ENCODE peak calls at places on chromosomes 13 and 19, in ten cellular contexts. One of them, this sample, is unnamed.

GRCh38 chr13:63092461-63092860 is 1676.8 kb upstream of the PCDH20 start:
- DNase-seq in esophagus squamous epithelium: no peak
- DNase-seq in breast epithelium: no peak
- DNase-seq in uterus: no peak
- DNase-seq in A549: no peak
- DNase-seq in ovary: no peak
- DNase-seq in body of pancreas: no peak
- DNase-seq in heart left ventricle: no peak
- DNase-seq in GM12892: no peak
- DNase-seq in suprapubic skin: no peak
- DNase-seq in this sample: no peak

GRCh38 chr13:111506131-111506530 is 185.7 kb downstream of the TEX29 start:
- DNase-seq in esophagus squamous epithelium: no peak
- DNase-seq in breast epithelium: peak
- DNase-seq in uterus: no peak
- DNase-seq in A549: no peak
- DNase-seq in ovary: no peak
- DNase-seq in body of pancreas: no peak
- DNase-seq in heart left ventricle: no peak
- DNase-seq in GM12892: no peak
- DNase-seq in suprapubic skin: no peak
- DNase-seq in this sample: no peak

GRCh38 chr19:51293571-51294210 is 17.8 kb upstream of the IGLON5 start:
- DNase-seq in esophagus squamous epithelium: no peak
- DNase-seq in breast epithelium: no peak
- DNase-seq in uterus: no peak
- DNase-seq in A549: no peak
- DNase-seq in ovary: no peak
- DNase-seq in body of pancreas: no peak
- DNase-seq in heart left ventricle: no peak
- DNase-seq in GM12892: no peak
- DNase-seq in suprapubic skin: no peak
- DNase-seq in this sample: no peak

GRCh38 chr19:22609630-22610029 is 24.5 kb upstream of the ZNF492 start:
- DNase-seq in esophagus squamous epithelium: no peak
- DNase-seq in breast epithelium: no peak
- DNase-seq in uterus: no peak
- DNase-seq in A549: no peak
- DNase-seq in ovary: no peak
- DNase-seq in body of pancreas: no peak
- DNase-seq in heart left ventricle: no peak
- DNase-seq in GM12892: no peak
- DNase-seq in suprapubic skin: no peak
- DNase-seq in this sample: no peak

GRCh38 chr13:83216521-83217245 is 665.6 kb downstream of the SLITRK1 start:
- DNase-seq in esophagus squamous epithelium: no peak
- DNase-seq in breast epithelium: no peak
- DNase-seq in uterus: no peak
- DNase-seq in A549: no peak
- DNase-seq in ovary: no peak
- DNase-seq in body of pancreas: no peak
- DNase-seq in heart left ventricle: no peak
- DNase-seq in GM12892: no peak
- DNase-seq in suprapubic skin: no peak
- DNase-seq in this sample: no peak

GRCh38 chr13:33231339-33231738 is 54.2 kb downstream of the STARD13 start:
- DNase-seq in esophagus squamous epithelium: no peak
- DNase-seq in breast epithelium: no peak
- DNase-seq in uterus: no peak
- DNase-seq in A549: no peak
- DNase-seq in ovary: no peak
- DNase-seq in body of pancreas: no peak
- DNase-seq in heart left ventricle: no peak
- DNase-seq in GM12892: no peak
- DNase-seq in suprapubic skin: no peak
- DNase-seq in this sample: no peak

GRCh38 chr19:932647-933552 is 7.1 kb downstream of the ARID3A start:
- DNase-seq in esophagus squamous epithelium: no peak
- DNase-seq in breast epithelium: peak
- DNase-seq in uterus: peak
- DNase-seq in A549: no peak
- DNase-seq in ovary: peak
- DNase-seq in body of pancreas: peak
- DNase-seq in heart left ventricle: peak
- DNase-seq in GM12892: no peak
- DNase-seq in suprapubic skin: no peak
- DNase-seq in this sample: no peak

GRCh38 chr13:76023644-76024043 is 387.5 kb downstream of the LMO7 start:
- DNase-seq in esophagus squamous epithelium: no peak
- DNase-seq in breast epithelium: no peak
- DNase-seq in uterus: no peak
- DNase-seq in A549: no peak
- DNase-seq in ovary: no peak
- DNase-seq in body of pancreas: no peak
- DNase-seq in heart left ventricle: no peak
- DNase-seq in GM12892: no peak
- DNase-seq in suprapubic skin: no peak
- DNase-seq in this sample: no peak

DNA sequence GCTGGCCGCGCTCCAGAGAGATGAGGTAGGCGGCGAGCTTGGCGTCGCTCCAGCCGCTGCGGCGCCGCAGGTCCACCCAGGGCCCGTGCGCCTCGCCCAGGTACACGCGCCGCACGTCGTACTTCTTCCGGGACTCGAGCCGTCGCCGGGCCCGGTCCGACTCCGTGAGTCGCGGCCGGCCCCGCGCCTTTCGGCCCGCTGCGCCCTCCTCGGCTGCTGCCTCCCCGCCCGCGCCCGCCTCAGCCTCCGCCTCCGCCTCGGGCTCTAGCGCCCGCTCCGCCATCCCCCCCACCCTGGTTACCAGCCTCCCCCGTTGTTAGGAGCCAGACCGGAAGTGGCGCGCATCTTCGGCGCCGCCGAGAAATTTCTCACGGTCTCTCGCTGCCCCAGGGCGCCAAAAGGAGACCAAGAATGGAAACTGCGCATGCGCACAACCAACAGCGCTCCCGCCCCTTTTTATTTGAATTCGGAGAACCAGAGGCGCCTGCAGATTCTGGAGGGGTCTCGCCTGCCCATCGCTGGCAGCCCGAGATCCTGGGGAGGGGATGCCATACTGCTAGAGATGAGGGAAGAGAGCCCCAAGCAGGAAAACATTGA is at the start of gene ZNF653:
- DNase-seq in esophagus squamous epithelium: peak
- DNase-seq in breast epithelium: peak
- DNase-seq in uterus: peak
- DNase-seq in A549: peak
- DNase-seq in ovary: peak
- DNase-seq in body of pancreas: peak
- DNase-seq in heart left ventricle: peak
- DNase-seq in GM12892: peak
- DNase-seq in suprapubic skin: peak
- DNase-seq in this sample: peak
- TF ChIP-seq POLR2A in esophagus squamous epithelium: peak
- TF ChIP-seq POLR2A in breast epithelium: no peak
- TF ChIP-seq POLR2A in uterus: peak
- TF ChIP-seq POLR2A in A549: peak
- TF ChIP-seq POLR2A in ovary: peak
- TF ChIP-seq POLR2A in body of pancreas: peak
- TF ChIP-seq POLR2A in heart left ventricle: no peak
- TF ChIP-seq POLR2A in GM12892: peak
- TF ChIP-seq POLR2A in suprapubic skin: peak
- TF ChIP-seq POLR2A in this sample: peak

GRCh38 chr13:110442946-110443632 is 118.4 kb downstream of the RAB20 start:
- DNase-seq in esophagus squamous epithelium: no peak
- DNase-seq in breast epithelium: no peak
- DNase-seq in uterus: no peak
- DNase-seq in A549: no peak
- DNase-seq in ovary: no peak
- DNase-seq in body of pancreas: no peak
- DNase-seq in heart left ventricle: no peak
- DNase-seq in GM12892: no peak
- DNase-seq in suprapubic skin: no peak
- DNase-seq in this sample: no peak
- TF ChIP-seq POLR2A in esophagus squamous epithelium: no peak
- TF ChIP-seq POLR2A in breast epithelium: no peak
- TF ChIP-seq POLR2A in uterus: no peak
- TF ChIP-seq POLR2A in A549: no peak
- TF ChIP-seq POLR2A in ovary: no peak
- TF ChIP-seq POLR2A in body of pancreas: no peak
- TF ChIP-seq POLR2A in heart left ventricle: no peak
- TF ChIP-seq POLR2A in GM12892: no peak
- TF ChIP-seq POLR2A in suprapubic skin: no peak
- TF ChIP-seq POLR2A in this sample: no peak

DNA sequence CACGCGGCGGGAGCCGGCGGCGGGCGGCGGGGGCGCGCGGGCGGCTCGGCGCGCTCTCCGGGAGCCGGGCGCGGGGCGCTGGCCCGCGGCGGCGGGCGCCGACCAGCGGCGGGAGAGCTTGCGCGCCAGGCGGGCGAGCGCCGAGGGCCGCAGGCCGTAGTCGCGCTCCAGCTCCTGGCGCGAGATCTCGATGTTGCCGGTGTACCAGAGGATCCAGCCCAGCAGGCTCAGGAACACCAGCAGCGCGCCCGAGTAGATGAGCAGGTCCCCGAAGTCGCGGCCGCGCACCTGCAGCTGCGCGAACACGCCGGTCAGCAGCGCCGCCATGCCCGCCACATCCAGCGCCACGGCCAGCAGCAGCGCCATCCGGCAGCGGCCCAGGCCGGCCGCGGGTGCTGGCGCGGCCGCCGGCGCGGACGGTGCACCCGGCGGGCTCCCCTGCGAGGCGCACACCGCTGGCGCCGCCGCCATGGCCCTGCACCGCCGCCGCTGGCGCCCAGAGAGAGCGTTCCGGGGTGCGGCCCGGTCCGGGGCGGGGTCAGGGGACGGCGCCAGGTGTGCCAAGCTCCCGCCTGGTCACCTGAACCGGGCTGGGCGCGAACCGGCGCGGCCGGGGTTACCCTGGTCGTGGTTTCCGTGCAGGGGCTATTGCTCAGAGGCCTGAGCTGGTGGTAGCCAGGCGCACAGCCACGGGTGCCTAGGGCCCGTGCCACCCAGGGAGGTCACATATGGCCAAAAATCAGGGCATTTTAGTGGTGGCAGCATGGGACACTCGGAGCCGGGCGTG is at the start of gene TMEM238:
- DNase-seq in esophagus squamous epithelium: no peak
- DNase-seq in breast epithelium: no peak
- DNase-seq in uterus: peak
- DNase-seq in A549: peak
- DNase-seq in ovary: peak
- DNase-seq in body of pancreas: peak
- DNase-seq in heart left ventricle: peak
- DNase-seq in GM12892: peak
- DNase-seq in suprapubic skin: no peak
- DNase-seq in this sample: peak
- TF ChIP-seq POLR2A in esophagus squamous epithelium: no peak
- TF ChIP-seq POLR2A in breast epithelium: no peak
- TF ChIP-seq POLR2A in uterus: peak
- TF ChIP-seq POLR2A in A549: peak
- TF ChIP-seq POLR2A in ovary: no peak
- TF ChIP-seq POLR2A in body of pancreas: peak
- TF ChIP-seq POLR2A in heart left ventricle: no peak
- TF ChIP-seq POLR2A in GM12892: peak
- TF ChIP-seq POLR2A in suprapubic skin: no peak
- TF ChIP-seq POLR2A in this sample: peak

GRCh38 chr19:33522371-33522662 is 726 bp upstream of the PEPD start:
- DNase-seq in esophagus squamous epithelium: no peak
- DNase-seq in breast epithelium: no peak
- DNase-seq in uterus: no peak
- DNase-seq in A549: no peak
- DNase-seq in ovary: no peak
- DNase-seq in body of pancreas: no peak
- DNase-seq in heart left ventricle: no peak
- DNase-seq in GM12892: no peak
- DNase-seq in suprapubic skin: no peak
- DNase-seq in this sample: no peak

GRCh38 chr19:33520844-33521479 is 629 bp downstream of the PEPD start:
- DNase-seq in esophagus squamous epithelium: no peak
- DNase-seq in breast epithelium: no peak
- DNase-seq in uterus: peak
- DNase-seq in A549: peak
- DNase-seq in ovary: no peak
- DNase-seq in body of pancreas: no peak
- DNase-seq in heart left ventricle: no peak
- DNase-seq in GM12892: no peak
- DNase-seq in suprapubic skin: no peak
- DNase-seq in this sample: peak

GRCh38 chr19:33519416-33519815 is 2.2 kb downstream of the PEPD start:
- DNase-seq in esophagus squamous epithelium: no peak
- DNase-seq in breast epithelium: no peak
- DNase-seq in uterus: no peak
- DNase-seq in A549: no peak
- DNase-seq in ovary: no peak
- DNase-seq in body of pancreas: no peak
- DNase-seq in heart left ventricle: no peak
- DNase-seq in GM12892: no peak
- DNase-seq in suprapubic skin: no peak
- DNase-seq in this sample: no peak

GRCh38 chr19:33520048-33520643 is 1.4 kb downstream of the PEPD start:
- DNase-seq in esophagus squamous epithelium: no peak
- DNase-seq in breast epithelium: no peak
- DNase-seq in uterus: no peak
- DNase-seq in A549: no peak
- DNase-seq in ovary: no peak
- DNase-seq in body of pancreas: no peak
- DNase-seq in heart left ventricle: no peak
- DNase-seq in GM12892: no peak
- DNase-seq in suprapubic skin: no peak
- DNase-seq in this sample: no peak

DNA sequence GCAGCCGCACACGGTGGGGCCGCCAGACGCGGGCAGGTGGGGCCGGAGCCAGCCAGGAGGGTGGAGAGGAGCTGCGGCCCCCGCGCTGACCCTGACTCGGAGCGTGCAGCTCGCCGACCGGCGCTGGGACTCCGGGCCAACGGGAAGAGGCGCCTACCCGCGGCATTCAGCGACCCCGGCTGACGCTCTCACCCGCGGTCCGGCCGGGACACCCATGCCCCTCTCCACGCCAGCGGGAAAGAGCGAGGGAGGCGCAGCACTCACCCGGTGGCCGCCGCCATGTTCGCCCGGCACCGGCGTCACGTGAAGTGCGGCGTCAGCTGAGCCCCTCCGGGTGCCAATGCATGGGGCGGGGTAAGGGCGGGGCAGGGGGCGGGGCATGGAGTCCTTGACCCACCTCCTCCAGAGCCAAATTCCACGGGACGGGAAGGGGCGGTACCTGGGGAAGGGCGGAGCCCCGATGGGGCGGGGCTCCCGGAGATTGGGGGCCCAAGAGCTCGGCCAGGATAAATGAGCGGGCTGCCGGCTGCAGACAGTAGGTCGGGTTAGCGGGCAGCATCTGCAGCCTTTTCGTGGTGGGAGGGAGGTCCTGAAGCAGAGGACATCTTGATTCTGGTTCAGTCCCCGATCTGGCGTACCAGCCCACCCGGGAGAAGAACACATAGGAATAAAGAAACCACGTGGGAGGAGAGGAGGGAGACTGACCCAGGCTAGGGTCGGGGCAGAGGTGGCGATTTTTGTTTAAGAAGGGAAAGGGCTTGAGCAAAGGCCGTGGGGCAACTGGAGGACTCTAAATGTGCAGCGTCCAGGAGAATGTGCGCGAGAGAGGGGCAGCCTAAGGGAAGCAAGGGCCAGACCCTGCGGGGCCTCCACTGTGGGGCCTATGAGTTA is at the start of gene PEPD:
- DNase-seq in esophagus squamous epithelium: peak
- DNase-seq in breast epithelium: peak
- DNase-seq in uterus: peak
- DNase-seq in A549: peak
- DNase-seq in ovary: peak
- DNase-seq in body of pancreas: peak
- DNase-seq in heart left ventricle: peak
- DNase-seq in GM12892: peak
- DNase-seq in suprapubic skin: peak
- DNase-seq in this sample: peak
- TF ChIP-seq POLR2A in esophagus squamous epithelium: no peak
- TF ChIP-seq POLR2A in breast epithelium: no peak
- TF ChIP-seq POLR2A in uterus: peak
- TF ChIP-seq POLR2A in A549: peak
- TF ChIP-seq POLR2A in ovary: no peak
- TF ChIP-seq POLR2A in body of pancreas: peak
- TF ChIP-seq POLR2A in heart left ventricle: no peak
- TF ChIP-seq POLR2A in GM12892: peak
- TF ChIP-seq POLR2A in suprapubic skin: peak
- TF ChIP-seq POLR2A in this sample: no peak

This sample was measured in erythroblast.